ENCODE peak calls at places on chromosomes 2 and 18, in eight cellular contexts. Q is astrocyte of the cerebellum, U is foreskin fibroblast, A is fibroblast of lung, K is choroid plexus epithelial cell, I is adrenal gland, V is GM12865, R is cardiac fibroblast. J is an unnamed sample.

GRCh38 chr2:217282531-217282930 is 422.7 kb upstream of the TNP1 start:
- DNase-seq in I (no peak), A (no peak), V (no peak), U (no peak), Q (no peak), K (no peak), R (peak), J (no peak)

GRCh38 chr18:70523035-70523797 is 234.4 kb downstream of the SOCS6 start:
- DNase-seq in R (no peak), K (no peak), A (no peak), U (no peak), I (no peak), V (no peak), Q (no peak), J (no peak)

GRCh38 chr18:67417864-67418523 is 98.5 kb downstream of the DSEL start:
- DNase-seq in K (peak), R (peak), V (peak), A (peak), Q (no peak), U (peak), I (peak), J (no peak)

GRCh38 chr2:60818272-60818671 is 62.2 kb downstream of the PAPOLG start:
- DNase-seq in U (no peak), R (peak), K (peak), Q (no peak), V (peak), A (peak), I (no peak), J (no peak)

GRCh38 chr2:37415128-37415817 is 70.8 kb downstream of the QPCT start:
- DNase-seq in U (peak), K (peak), Q (peak), V (peak), R (peak), I (no peak), A (peak), J (peak)

GRCh38 chr2:187382131-187382530 is 65.9 kb downstream of the CALCRL start:
- DNase-seq in R (peak), A (no peak), V (no peak), Q (no peak), K (no peak), I (no peak), U (no peak), J (no peak)

GRCh38 chr2:196481323-196481695 is 158.2 kb upstream of the CCDC150 start:
- DNase-seq in K (peak), A (no peak), I (no peak), U (peak), V (peak), Q (peak), R (peak), J (no peak)

GRCh38 chr2:197073270-197073669 is 146.8 kb upstream of the PGAP1 start:
- DNase-seq in Q (no peak), K (no peak), U (no peak), I (no peak), R (no peak), V (no peak), A (no peak), J (no peak)

GRCh38 chr2:240993446-240994160 is 4.8 kb upstream of the SNED1 start:
- DNase-seq in Q (no peak), V (no peak), R (no peak), A (no peak), I (no peak), U (no peak), K (no peak), J (peak)

GRCh38 chr18:13300029-13300428 is 81.5 kb downstream of the LDLRAD4 start:
- DNase-seq in R (no peak), A (no peak), U (no peak), I (no peak), V (no peak), Q (no peak), K (no peak), J (peak)

GRCh38 chr2:61763605-61764034 is 90.2 kb downstream of the FAM161A start:
- DNase-seq in V (peak), I (peak), A (peak), Q (peak), K (peak), R (peak), U (peak), J (peak)

GRCh38 chr2:94871226-94872087 is at the start of gene TEKT4:
- DNase-seq in V (no peak), R (no peak), U (no peak), Q (no peak), A (no peak), I (no peak), K (no peak), J (no peak)

GRCh38 chr2:129895526-129896082 is 83.9 kb upstream of the RAB6C start:
- DNase-seq in R (no peak), I (no peak), K (no peak), V (no peak), U (no peak), Q (no peak), A (no peak), J (no peak)

GRCh38 chr2:171889808-171890207 is 4.2 kb downstream of the SLC25A12 start:
- DNase-seq in U (no peak), V (no peak), I (no peak), R (no peak), Q (no peak), A (no peak), K (no peak), J (no peak)

GRCh38 chr18:74836296-74837139 is 238.8 kb downstream of the ZNF407 start:
- DNase-seq in I (no peak), R (peak), K (peak), V (no peak), Q (no peak), A (peak), U (peak), J (peak)

GRCh38 chr2:89842180-89842908 is 1150.9 kb downstream of the RPIA start:
- DNase-seq in V (no peak), Q (no peak), K (no peak), R (no peak), I (no peak), U (no peak), A (no peak), J (no peak)

GRCh38 chr2:225192869-225193268 is 150.6 kb upstream of the DOCK10 start:
- DNase-seq in U (peak), A (peak), V (no peak), I (no peak), Q (no peak), K (peak), R (peak), J (no peak)

GRCh38 chr18:27109403-27109802 is 75.7 kb downstream of the CHST9 start:
- DNase-seq in A (no peak), K (no peak), U (no peak), Q (no peak), I (no peak), R (no peak), V (no peak), J (no peak)

GRCh38 chr2:230798769-230799399 is 65.9 kb upstream of the ITM2C start:
- DNase-seq in I (no peak), U (peak), K (peak), V (peak), Q (peak), A (peak), R (peak), J (peak)

GRCh38 chr2:105540642-105541041 is 141.8 kb upstream of the FHL2 start:
- DNase-seq in A (no peak), K (no peak), Q (no peak), V (no peak), R (peak), I (no peak), U (no peak), J (no peak)

GRCh38 chr2:158184001-158184400 is 82.3 kb downstream of the UPP2 start:
- DNase-seq in Q (no peak), V (no peak), I (no peak), R (no peak), A (no peak), U (no peak), K (no peak), J (no peak)

GRCh38 chr2:54569745-54570296 is 113.7 kb downstream of the SPTBN1 start:
- DNase-seq in U (no peak), R (no peak), Q (no peak), V (peak), A (no peak), I (no peak), K (no peak), J (no peak)

GRCh38 chr2:136114392-136114791 is 3.6 kb downstream of the CXCR4 start:
- DNase-seq in R (no peak), V (no peak), K (no peak), U (no peak), Q (no peak), I (no peak), A (no peak), J (no peak)

GRCh38 chr2:237072067-237072931 is 13.4 kb upstream of the COPS8 start:
- DNase-seq in U (no peak), V (peak), A (peak), Q (no peak), I (peak), K (peak), R (peak), J (peak)

GRCh38 chr2:237064203-237065061 is 21.3 kb upstream of the COPS8 start:
- DNase-seq in I (no peak), A (no peak), R (no peak), K (no peak), U (no peak), Q (no peak), V (no peak), J (no peak)

GRCh38 chr2:237065062-237065360 is 20.7 kb upstream of the COPS8 start:
- DNase-seq in R (no peak), K (no peak), A (no peak), I (no peak), Q (no peak), U (no peak), V (no peak), J (no peak)

GRCh38 chr2:237073552-237073951 is 12.1 kb upstream of the COPS8 start:
- DNase-seq in Q (no peak), I (no peak), K (peak), V (no peak), R (peak), A (peak), U (peak), J (no peak)

GRCh38 chr2:237067985-237068576 is 17.6 kb upstream of the COPS8 start:
- DNase-seq in K (peak), R (peak), I (no peak), A (peak), U (no peak), V (no peak), Q (no peak), J (no peak)
- TF ChIP-seq CTCF in K (peak), R (no peak), I (no peak), A (peak), U (peak), V (no peak), Q (peak), J (no peak)

GRCh38 chr2:38720613-38721241 is 30.4 kb downstream of the SRSF7 start:
- DNase-seq in K (peak), R (peak), U (peak), Q (peak), I (peak), A (peak), V (peak), J (peak)
- H3K4me3 ChIP-seq in K (no peak), R (no peak), U (no peak), Q (no peak), I (no peak), A (no peak), V (no peak), J (no peak)

GRCh38 chr2:179424571-179424970 is 159.9 kb upstream of the SESTD1 start:
- DNase-seq in V (no peak), U (no peak), Q (no peak), I (no peak), R (no peak), K (no peak), A (no peak), J (no peak)

GRCh38 chr2:179417436-179417949 is 152.9 kb upstream of the SESTD1 start:
- DNase-seq in V (no peak), U (no peak), Q (no peak), A (no peak), K (no peak), R (no peak), I (no peak), J (no peak)

GRCh38 chr2:179427065-179427464 is 162.4 kb upstream of the SESTD1 start:
- DNase-seq in A (no peak), Q (no peak), I (no peak), V (no peak), K (no peak), U (no peak), R (no peak), J (no peak)

DNA sequence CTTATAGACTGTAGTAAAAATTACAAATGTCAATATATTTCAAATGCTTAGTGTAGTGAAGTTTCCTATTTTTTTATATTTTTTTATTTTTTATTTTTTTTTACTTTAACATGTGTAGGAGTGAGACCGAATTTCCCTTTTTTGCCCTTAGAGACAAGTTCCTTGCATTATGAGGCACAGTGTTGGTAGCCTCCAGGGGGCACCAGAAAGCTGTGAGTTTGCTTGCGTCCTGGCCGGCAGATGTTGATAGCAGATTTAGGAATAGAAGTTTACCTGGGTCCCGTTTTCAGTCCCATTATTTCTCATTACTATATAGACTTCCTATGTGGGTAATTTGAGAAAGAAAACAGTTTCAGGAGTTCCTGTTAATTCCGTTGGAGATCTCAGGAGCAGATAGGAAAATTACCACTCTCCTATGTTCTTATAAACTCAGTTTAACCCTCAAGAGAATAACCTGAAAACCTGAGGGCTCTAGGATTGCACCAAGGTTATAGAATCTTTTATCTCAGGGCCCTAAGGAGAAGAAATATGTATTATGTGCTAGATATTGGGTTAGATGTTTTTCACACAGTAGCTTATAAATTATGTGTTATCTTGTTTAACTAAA is 157.5 kb upstream of the SESTD1 start:
- DNase-seq in A (peak), I (peak), K (peak), U (peak), Q (peak), V (peak), R (peak), J (peak)
- TF ChIP-seq CTCF in A (peak), I (peak), K (peak), U (peak), Q (peak), V (peak), R (peak), J (peak)

DNA sequence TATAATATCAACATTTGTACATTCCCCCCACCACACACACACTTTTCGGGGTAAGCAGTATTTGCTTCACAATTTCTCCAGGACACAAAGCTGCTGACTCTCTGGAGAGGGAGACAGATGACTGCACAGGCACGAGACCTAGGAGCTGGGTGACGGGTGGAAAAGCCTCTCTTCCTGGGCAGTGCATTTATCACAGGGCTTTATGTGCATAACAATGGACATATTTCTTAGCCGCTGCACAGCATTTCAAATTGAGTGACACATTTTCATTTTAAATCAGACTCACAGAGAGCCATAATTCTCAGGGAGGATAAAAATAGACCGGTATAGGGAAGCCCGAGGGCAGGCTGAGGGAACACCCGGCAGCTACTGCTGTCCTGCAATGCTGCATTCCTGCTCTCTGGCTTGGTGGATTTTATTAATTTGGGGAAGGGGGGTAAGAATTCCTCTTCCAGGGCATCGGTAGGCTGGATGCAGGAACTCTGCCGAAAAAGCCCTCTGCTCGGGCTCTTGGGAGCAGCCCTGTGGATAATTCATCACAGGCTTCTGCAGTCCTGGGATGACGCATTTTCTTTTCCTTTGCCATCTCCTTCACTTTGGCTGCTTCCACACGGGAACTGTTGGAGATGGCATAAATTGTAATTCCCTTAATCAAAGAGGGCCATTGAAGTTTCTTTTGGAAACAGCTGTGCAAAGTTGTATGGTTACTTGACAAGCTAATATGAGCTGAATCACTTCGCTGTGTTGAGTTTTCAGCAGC is 108.1 kb upstream of the ACAA2 start:
- DNase-seq in I (no peak), A (no peak), Q (peak), U (no peak), V (no peak), K (no peak), R (no peak), J (no peak)
- H3K4me3 ChIP-seq in I (no peak), A (no peak), Q (no peak), U (no peak), V (no peak), K (no peak), R (no peak), J (no peak)

DNA sequence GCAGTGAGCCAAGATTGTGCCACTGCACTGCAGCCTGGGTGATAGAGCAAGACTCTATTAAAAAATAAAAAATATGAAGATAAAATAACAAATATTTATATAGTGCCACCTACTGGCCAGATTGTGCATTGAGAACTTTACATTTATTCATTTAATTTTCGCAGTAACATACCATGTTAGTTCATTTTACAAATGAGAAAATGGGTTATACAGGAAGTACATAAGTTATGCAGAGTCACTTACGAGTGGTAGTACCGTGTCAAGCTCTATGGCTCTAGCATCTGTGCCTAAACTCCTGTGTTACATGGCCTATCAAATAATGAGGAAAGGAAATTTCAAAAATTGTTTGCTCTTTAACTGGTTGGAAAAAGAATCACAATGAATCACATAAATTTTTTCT is 27.9 kb downstream of the RIF1 start:
- DNase-seq in U (no peak), I (no peak), K (peak), Q (peak), A (peak), R (peak), V (peak), J (no peak)
- TF ChIP-seq CTCF in U (no peak), I (peak), K (peak), Q (peak), A (no peak), R (peak), V (peak), J (no peak)

DNA sequence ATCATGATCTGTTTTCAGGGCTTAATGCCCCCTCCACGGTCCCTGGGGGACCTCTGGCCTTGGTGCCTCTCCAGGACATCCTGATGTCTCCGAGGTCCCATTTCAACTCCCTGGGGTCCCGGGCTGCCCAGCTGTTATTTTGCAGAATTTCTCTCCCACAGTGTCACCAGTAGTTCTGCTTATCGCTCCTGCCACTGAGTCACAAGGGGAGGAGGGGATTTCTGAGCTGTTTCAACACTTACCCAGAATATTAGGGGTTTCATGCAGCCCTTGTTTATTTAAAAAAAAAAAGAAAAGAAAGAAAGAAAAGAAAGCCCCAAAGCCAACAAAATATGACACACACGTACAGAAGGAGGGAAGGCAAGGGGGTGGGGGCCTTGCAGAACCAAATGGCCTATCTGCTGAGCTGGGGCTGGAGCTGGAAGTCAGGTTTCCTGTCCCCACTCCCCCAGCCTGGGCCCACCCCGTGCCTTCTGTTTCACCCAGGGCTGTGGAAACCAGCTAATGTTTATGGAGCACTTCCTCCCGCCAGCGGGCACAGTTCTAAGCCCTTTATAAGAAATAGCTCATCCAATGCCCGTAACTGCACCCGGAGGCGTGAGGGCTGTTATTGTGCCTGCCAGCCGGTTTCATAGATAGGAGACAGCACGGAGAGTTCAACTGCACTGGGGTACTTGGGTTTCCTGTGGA is 8.4 kb upstream of the ARID5A start:
- DNase-seq in V (peak), R (peak), K (peak), I (peak), A (peak), U (peak), Q (no peak), J (no peak)
- H3K4me3 ChIP-seq in V (peak), R (peak), K (peak), I (no peak), A (no peak), U (peak), Q (no peak), J (peak)

DNA sequence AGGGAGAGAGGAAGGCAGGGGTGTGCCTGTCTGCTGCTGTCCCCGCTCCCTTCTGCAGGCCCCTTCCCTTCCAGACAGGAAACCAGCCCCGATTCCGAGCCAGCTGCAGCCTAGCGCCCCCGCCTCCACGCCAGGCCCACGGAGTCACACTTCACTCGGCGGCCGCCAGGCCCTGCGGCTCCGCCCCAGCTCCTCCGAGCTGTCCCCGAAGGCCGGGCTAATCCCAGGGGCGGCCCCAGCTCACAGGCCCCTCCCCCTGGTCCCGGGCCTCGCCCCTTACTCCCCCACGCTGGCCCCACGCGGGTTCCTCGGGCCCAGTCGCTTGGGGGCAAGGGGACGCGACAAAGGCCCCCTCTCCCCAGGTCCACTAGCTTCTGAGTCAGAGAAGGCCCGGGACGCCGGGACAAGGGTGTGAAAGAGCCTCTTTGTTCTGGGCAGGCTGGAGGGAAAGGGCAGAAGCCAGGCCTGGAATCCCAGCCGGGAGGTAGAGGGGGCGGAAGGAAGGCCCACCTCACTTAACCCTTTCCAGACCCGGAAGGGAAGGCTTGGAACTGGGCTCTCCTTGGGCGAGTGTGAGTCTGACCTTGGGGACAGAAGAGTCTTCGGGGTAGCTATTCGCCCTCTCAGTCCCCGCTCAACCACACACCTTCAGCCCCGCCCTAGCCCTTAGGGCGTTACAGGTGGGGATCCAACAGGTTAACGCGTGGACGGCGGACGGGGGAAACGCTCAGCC is 1.2 kb downstream of the RTKN start:
- DNase-seq in R (peak), K (peak), V (peak), Q (no peak), I (peak), A (peak), U (peak), J (peak)
- TF ChIP-seq CTCF in R (peak), K (peak), V (peak), Q (peak), I (peak), A (peak), U (no peak), J (no peak)

J was measured in BE2C.